ENCODE peak calls at places on chromosomes 1 and 21, in four cellular contexts. V, M, A and N are unnamed samples.

GRCh38 chr1:110235839-110236682 is 25.9 kb downstream of the KCNC4 start:
- DNase-seq in V (no peak), M (no peak), A (peak; percentile 90), N (no peak)

GRCh38 chr1:198234511-198235251 is 77.9 kb downstream of the NEK7 start:
- DNase-seq in V (no peak), M (no peak), A (peak; percentile 65), N (no peak)

GRCh38 chr1:155970531-155971167 is 7.7 kb downstream of the ARHGEF2 start:
- DNase-seq in V (peak; percentile 90), M (peak; percentile 74), A (peak; percentile 89), N (peak; percentile 85)

GRCh38 chr1:226973898-226974543 is 33.9 kb downstream of the COQ8A start:
- DNase-seq in V (no peak), M (no peak), A (no peak), N (no peak)

GRCh38 chr1:186578325-186579016 is 101.8 kb downstream of the PTGS2 start:
- DNase-seq in V (no peak), M (no peak), A (no peak), N (no peak)

GRCh38 chr1:167292216-167292615 is 71.5 kb downstream of the POU2F1 start:
- DNase-seq in V (no peak), M (no peak), A (no peak), N (no peak)

GRCh38 chr1:58773406-58773840 is 10.4 kb downstream of the JUN start:
- DNase-seq in V (peak; percentile 38), M (peak; percentile 3), A (peak; percentile 81), N (no peak)

GRCh38 chr1:201400257-201401230 is 1.4 kb upstream of the LAD1 start:
- DNase-seq in V (peak; percentile 56), M (no peak), A (no peak), N (no peak)

GRCh38 chr21:39631842-39632577 is 19.3 kb downstream of the B3GALT5 start:
- DNase-seq in V (no peak), M (no peak), A (no peak), N (no peak)

GRCh38 chr1:214417545-214418210 is 133.7 kb downstream of the PTPN14 start:
- DNase-seq in V (no peak), M (no peak), A (no peak), N (no peak)

GRCh38 chr1:5646486-5646885 is 345.7 kb downstream of the NPHP4 start:
- DNase-seq in V (no peak), M (no peak), A (peak; percentile 25), N (no peak)

GRCh38 chr21:29233611-29234540 is 64.8 kb upstream of the BACH1 start:
- DNase-seq in V (no peak), M (no peak), A (no peak), N (no peak)

GRCh38 chr1:234849824-234850223 is 239.8 kb upstream of the IRF2BP2 start:
- DNase-seq in V (no peak), M (no peak), A (no peak), N (no peak)

GRCh38 chr1:171867231-171867630 is 25.9 kb downstream of the DNM3 start:
- DNase-seq in V (no peak), M (no peak), A (no peak), N (no peak)

GRCh38 chr1:42913426-42914091 is 45.1 kb downstream of the SLC2A1 start:
- DNase-seq in V (no peak), M (peak; percentile 10), A (peak; percentile 70), N (peak; percentile 58)

GRCh38 chr1:19418503-19418971 is 66.8 kb downstream of the CAPZB start:
- DNase-seq in V (no peak), M (no peak), A (no peak), N (no peak)

GRCh38 chr21:34914239-34914638 is 134.9 kb downstream of the RUNX1 start:
- DNase-seq in V (no peak), M (no peak), A (no peak), N (no peak)

GRCh38 chr21:17537299-17537698 is 24.5 kb downstream of the CXADR start:
- DNase-seq in V (no peak), M (no peak), A (no peak), N (no peak)

GRCh38 chr1:185862235-185862634 is 128.0 kb downstream of the HMCN1 start:
- DNase-seq in V (no peak), M (no peak), A (peak; percentile 11), N (no peak)

GRCh38 chr21:30984897-30985296 is 53.4 kb downstream of the KRTAP19-8 start:
- DNase-seq in V (no peak), M (no peak), A (no peak), N (no peak)